ENCODE peak calls at places on chromosome 10, in six cellular contexts. One of them, this sample, is unnamed.

GRCh38 chr10:27242951-27243551 is 2.5 kb upstream of the ACBD5 start:
- DNase-seq in nephron progenitor cell: peak
- DNase-seq in astrocyte: peak
- DNase-seq in hepatocyte: peak
- DNase-seq in colonic mucosa: peak
- DNase-seq in lung: peak
- DNase-seq in this sample: no peak

GRCh38 chr10:121070671-121071070 is 219.5 kb downstream of the WDR11 start:
- DNase-seq in astrocyte: no peak
- DNase-seq in hepatocyte: no peak
- DNase-seq in nephron progenitor cell: no peak
- DNase-seq in colonic mucosa: no peak
- DNase-seq in lung: no peak
- DNase-seq in this sample: no peak

GRCh38 chr10:132710036-132710686 is 75.8 kb downstream of the NKX6-2 start:
- DNase-seq in lung: no peak
- DNase-seq in nephron progenitor cell: peak
- DNase-seq in astrocyte: no peak
- DNase-seq in hepatocyte: no peak
- DNase-seq in colonic mucosa: no peak
- DNase-seq in this sample: no peak

GRCh38 chr10:14366760-14367159 is 36.0 kb upstream of the FRMD4A start:
- DNase-seq in lung: no peak
- DNase-seq in colonic mucosa: no peak
- DNase-seq in hepatocyte: no peak
- DNase-seq in nephron progenitor cell: no peak
- DNase-seq in astrocyte: no peak
- DNase-seq in this sample: no peak

GRCh38 chr10:133421336-133422222 is 2.8 kb downstream of the SPRN start:
- DNase-seq in astrocyte: no peak
- DNase-seq in lung: no peak
- DNase-seq in nephron progenitor cell: no peak
- DNase-seq in hepatocyte: peak
- DNase-seq in colonic mucosa: no peak
- DNase-seq in this sample: no peak

GRCh38 chr10:59830601-59831259 is 75.6 kb downstream of the CCDC6 start:
- DNase-seq in colonic mucosa: peak
- DNase-seq in astrocyte: peak
- DNase-seq in hepatocyte: peak
- DNase-seq in nephron progenitor cell: peak
- DNase-seq in lung: peak
- DNase-seq in this sample: no peak

GRCh38 chr10:69057951-69058297 is 30.0 kb upstream of the SRGN start:
- DNase-seq in nephron progenitor cell: no peak
- DNase-seq in lung: no peak
- DNase-seq in hepatocyte: no peak
- DNase-seq in astrocyte: peak
- DNase-seq in colonic mucosa: no peak
- DNase-seq in this sample: no peak

GRCh38 chr10:30691601-30692015 is 62.1 kb upstream of the LYZL2 start:
- DNase-seq in colonic mucosa: no peak
- DNase-seq in astrocyte: peak
- DNase-seq in hepatocyte: no peak
- DNase-seq in nephron progenitor cell: no peak
- DNase-seq in lung: no peak
- DNase-seq in this sample: no peak

GRCh38 chr10:61941202-61941651 is 39.7 kb downstream of the ARID5B start:
- DNase-seq in hepatocyte: no peak
- DNase-seq in colonic mucosa: no peak
- DNase-seq in lung: no peak
- DNase-seq in astrocyte: no peak
- DNase-seq in nephron progenitor cell: no peak
- DNase-seq in this sample: no peak

GRCh38 chr10:112907893-112908292 is 42.2 kb upstream of the TCF7L2 start:
- DNase-seq in astrocyte: no peak
- DNase-seq in hepatocyte: no peak
- DNase-seq in lung: no peak
- DNase-seq in colonic mucosa: no peak
- DNase-seq in nephron progenitor cell: peak
- DNase-seq in this sample: no peak

GRCh38 chr10:28254290-28254985 is 48.4 kb downstream of the MPP7 start:
- DNase-seq in colonic mucosa: no peak
- DNase-seq in nephron progenitor cell: peak
- DNase-seq in hepatocyte: peak
- DNase-seq in astrocyte: peak
- DNase-seq in lung: peak
- DNase-seq in this sample: no peak

GRCh38 chr10:35819736-35820135 is 177.6 kb upstream of the FZD8 start:
- DNase-seq in hepatocyte: no peak
- DNase-seq in nephron progenitor cell: no peak
- DNase-seq in astrocyte: no peak
- DNase-seq in lung: no peak
- DNase-seq in colonic mucosa: no peak
- DNase-seq in this sample: no peak

GRCh38 chr10:79542619-79543018 is 17.6 kb downstream of the SFTPA2 start:
- DNase-seq in hepatocyte: no peak
- DNase-seq in nephron progenitor cell: no peak
- DNase-seq in lung: no peak
- DNase-seq in colonic mucosa: no peak
- DNase-seq in astrocyte: no peak
- DNase-seq in this sample: no peak

GRCh38 chr10:35735412-35735811 is 93.3 kb upstream of the FZD8 start:
- DNase-seq in lung: no peak
- DNase-seq in hepatocyte: no peak
- DNase-seq in colonic mucosa: no peak
- DNase-seq in astrocyte: peak
- DNase-seq in nephron progenitor cell: no peak
- DNase-seq in this sample: no peak

GRCh38 chr10:22658745-22659410 is 55.5 kb downstream of the PIP4K2A start:
- DNase-seq in lung: no peak
- DNase-seq in hepatocyte: no peak
- DNase-seq in astrocyte: peak
- DNase-seq in nephron progenitor cell: no peak
- DNase-seq in colonic mucosa: no peak
- DNase-seq in this sample: no peak

GRCh38 chr10:62527019-62527827 is 153.1 kb downstream of the ZNF365 start:
- DNase-seq in nephron progenitor cell: no peak
- DNase-seq in lung: no peak
- DNase-seq in colonic mucosa: no peak
- DNase-seq in astrocyte: no peak
- DNase-seq in hepatocyte: no peak
- DNase-seq in this sample: no peak

GRCh38 chr10:25261110-25261509 is 86.3 kb downstream of the GPR158 start:
- DNase-seq in nephron progenitor cell: no peak
- DNase-seq in hepatocyte: no peak
- DNase-seq in lung: no peak
- DNase-seq in colonic mucosa: no peak
- DNase-seq in astrocyte: no peak
- DNase-seq in this sample: no peak

GRCh38 chr10:86795353-86795752 is 38.9 kb downstream of the BMPR1A start:
- DNase-seq in astrocyte: peak
- DNase-seq in colonic mucosa: no peak
- DNase-seq in hepatocyte: peak
- DNase-seq in lung: no peak
- DNase-seq in nephron progenitor cell: peak
- DNase-seq in this sample: peak

DNA sequence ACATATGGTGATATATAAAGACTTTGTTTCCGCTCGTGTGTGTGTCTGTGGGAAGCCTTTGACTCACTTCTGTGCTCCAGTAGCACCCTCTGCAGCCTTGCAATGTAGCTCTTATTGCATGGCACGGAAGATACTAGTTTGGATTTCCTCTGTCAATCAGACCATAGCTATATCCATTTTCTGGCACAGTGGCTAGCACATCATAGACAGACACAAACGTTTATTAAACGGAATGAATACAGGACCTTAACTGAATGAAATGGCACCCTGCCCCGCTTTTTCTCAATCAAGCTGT is 124.0 kb upstream of the PTPN20 start:
- DNase-seq in nephron progenitor cell: peak
- DNase-seq in astrocyte: peak
- DNase-seq in lung: no peak
- DNase-seq in hepatocyte: peak
- DNase-seq in colonic mucosa: peak
- DNase-seq in this sample: no peak
- TF ChIP-seq CTCF in nephron progenitor cell: no peak
- TF ChIP-seq CTCF in astrocyte: no peak
- TF ChIP-seq CTCF in lung: no peak
- TF ChIP-seq CTCF in hepatocyte: peak
- TF ChIP-seq CTCF in colonic mucosa: peak
- TF ChIP-seq CTCF in this sample: no peak

GRCh38 chr10:93067443-93068365 is 6.0 kb upstream of the CYP26A1 start:
- DNase-seq in colonic mucosa: no peak
- DNase-seq in hepatocyte: no peak
- DNase-seq in nephron progenitor cell: no peak
- DNase-seq in lung: no peak
- DNase-seq in astrocyte: no peak
- DNase-seq in this sample: no peak

GRCh38 chr10:93064874-93065660 is 4.5 kb downstream of the CYP26C1 start:
- DNase-seq in lung: no peak
- DNase-seq in hepatocyte: no peak
- DNase-seq in nephron progenitor cell: no peak
- DNase-seq in astrocyte: no peak
- DNase-seq in colonic mucosa: no peak
- DNase-seq in this sample: no peak

GRCh38 chr10:93066544-93066913 is 5.9 kb downstream of the CYP26C1 start:
- DNase-seq in hepatocyte: no peak
- DNase-seq in astrocyte: no peak
- DNase-seq in colonic mucosa: no peak
- DNase-seq in nephron progenitor cell: no peak
- DNase-seq in lung: no peak
- DNase-seq in this sample: no peak

GRCh38 chr10:93063977-93064660 is 3.5 kb downstream of the CYP26C1 start:
- DNase-seq in colonic mucosa: no peak
- DNase-seq in lung: no peak
- DNase-seq in astrocyte: no peak
- DNase-seq in hepatocyte: no peak
- DNase-seq in nephron progenitor cell: no peak
- DNase-seq in this sample: no peak

GRCh38 chr10:93065675-93066543 is 5.3 kb downstream of the CYP26C1 start:
- DNase-seq in nephron progenitor cell: peak
- DNase-seq in hepatocyte: no peak
- DNase-seq in lung: no peak
- DNase-seq in astrocyte: no peak
- DNase-seq in colonic mucosa: no peak
- DNase-seq in this sample: no peak
- TF ChIP-seq CTCF in nephron progenitor cell: no peak
- TF ChIP-seq CTCF in hepatocyte: no peak
- TF ChIP-seq CTCF in lung: no peak
- TF ChIP-seq CTCF in astrocyte: no peak
- TF ChIP-seq CTCF in colonic mucosa: no peak
- TF ChIP-seq CTCF in this sample: no peak

GRCh38 chr10:98390406-98390805 is 24.6 kb downstream of the PYROXD2 start:
- DNase-seq in hepatocyte: no peak
- DNase-seq in colonic mucosa: no peak
- DNase-seq in astrocyte: no peak
- DNase-seq in nephron progenitor cell: no peak
- DNase-seq in lung: no peak
- DNase-seq in this sample: no peak

GRCh38 chr10:98391578-98391991 is 23.4 kb downstream of the PYROXD2 start:
- DNase-seq in astrocyte: no peak
- DNase-seq in colonic mucosa: no peak
- DNase-seq in nephron progenitor cell: no peak
- DNase-seq in hepatocyte: no peak
- DNase-seq in lung: no peak
- DNase-seq in this sample: no peak

GRCh38 chr10:98389398-98389797 is 25.6 kb downstream of the PYROXD2 start:
- DNase-seq in hepatocyte: no peak
- DNase-seq in nephron progenitor cell: no peak
- DNase-seq in colonic mucosa: no peak
- DNase-seq in lung: no peak
- DNase-seq in astrocyte: no peak
- DNase-seq in this sample: no peak

GRCh38 chr10:98391065-98391464 is 23.9 kb downstream of the PYROXD2 start:
- DNase-seq in colonic mucosa: no peak
- DNase-seq in hepatocyte: no peak
- DNase-seq in astrocyte: no peak
- DNase-seq in nephron progenitor cell: no peak
- DNase-seq in lung: no peak
- DNase-seq in this sample: no peak

GRCh38 chr10:98388086-98388655 is 26.8 kb downstream of the PYROXD2 start:
- DNase-seq in lung: no peak
- DNase-seq in hepatocyte: no peak
- DNase-seq in colonic mucosa: no peak
- DNase-seq in astrocyte: no peak
- DNase-seq in nephron progenitor cell: no peak
- DNase-seq in this sample: no peak
- TF ChIP-seq CTCF in lung: no peak
- TF ChIP-seq CTCF in hepatocyte: no peak
- TF ChIP-seq CTCF in colonic mucosa: no peak
- TF ChIP-seq CTCF in astrocyte: no peak
- TF ChIP-seq CTCF in nephron progenitor cell: no peak
- TF ChIP-seq CTCF in this sample: no peak

GRCh38 chr10:94310369-94310768 is 52.4 kb downstream of the NOC3L start:
- DNase-seq in astrocyte: no peak
- DNase-seq in hepatocyte: peak
- DNase-seq in colonic mucosa: no peak
- DNase-seq in nephron progenitor cell: no peak
- DNase-seq in lung: no peak
- DNase-seq in this sample: no peak

GRCh38 chr10:94320285-94320914 is 42.3 kb downstream of the NOC3L start:
- DNase-seq in lung: peak
- DNase-seq in hepatocyte: peak
- DNase-seq in colonic mucosa: peak
- DNase-seq in nephron progenitor cell: peak
- DNase-seq in astrocyte: peak
- DNase-seq in this sample: no peak

GRCh38 chr10:94315975-94316464 is 46.7 kb downstream of the NOC3L start:
- DNase-seq in astrocyte: peak
- DNase-seq in hepatocyte: peak
- DNase-seq in nephron progenitor cell: no peak
- DNase-seq in lung: no peak
- DNase-seq in colonic mucosa: no peak
- DNase-seq in this sample: peak

GRCh38 chr10:94314913-94315545 is 47.7 kb downstream of the NOC3L start:
- DNase-seq in nephron progenitor cell: no peak
- DNase-seq in colonic mucosa: no peak
- DNase-seq in astrocyte: no peak
- DNase-seq in lung: no peak
- DNase-seq in hepatocyte: peak
- DNase-seq in this sample: no peak
- TF ChIP-seq CTCF in nephron progenitor cell: no peak
- TF ChIP-seq CTCF in colonic mucosa: no peak
- TF ChIP-seq CTCF in astrocyte: no peak
- TF ChIP-seq CTCF in lung: no peak
- TF ChIP-seq CTCF in hepatocyte: no peak
- TF ChIP-seq CTCF in this sample: no peak